ENCODE peak calls at places on chromosomes 4 and X, in six cellular contexts. F is suprapubic skin, N is cardiac muscle cell, Y is H9, B is body of pancreas, L is neural progenitor cell. X is an unnamed sample.

GRCh38 chr4:125323547-125324100 is 8.9 kb downstream of the FAT4 start:
- DNase-seq in Y (no peak), N (peak), F (no peak), B (peak), L (peak), X (no peak)

GRCh38 chr4:182307746-182308145 is 64.5 kb downstream of the TENM3 start:
- DNase-seq in B (peak), F (no peak), L (no peak), N (no peak), Y (no peak), X (no peak)

GRCh38 chr4:142550955-142551354 is 295.1 kb downstream of the INPP4B start:
- DNase-seq in Y (no peak), B (no peak), L (no peak), F (no peak), N (no peak), X (no peak)

GRCh38 chr4:183422962-183423653 is 21.3 kb upstream of the CDKN2AIP start:
- DNase-seq in F (no peak), N (no peak), L (no peak), Y (peak), B (no peak), X (no peak)

GRCh38 chrX:71181558-71181909 is 36.9 kb downstream of the NLGN3 start:
- DNase-seq in B (peak), N (peak), F (no peak), L (peak), Y (peak), X (no peak)

GRCh38 chrX:130108647-130109428 is 1.5 kb downstream of the ELF4 start:
- DNase-seq in L (no peak), F (no peak), Y (no peak), N (no peak), B (no peak), X (peak)

GRCh38 chr4:174314770-174315169 is 31.1 kb downstream of the CEP44 start:
- DNase-seq in Y (peak), L (no peak), B (no peak), N (no peak), F (no peak), X (no peak)

GRCh38 chrX:65195621-65196020 is 219.4 kb upstream of the ZC4H2 start:
- DNase-seq in B (no peak), Y (no peak), F (no peak), N (no peak), L (no peak), X (no peak)

GRCh38 chr4:43423276-43423675 is 530.8 kb downstream of the GRXCR1 start:
- DNase-seq in N (no peak), B (no peak), L (no peak), Y (no peak), F (no peak), X (no peak)

GRCh38 chr4:111433436-111433835 is 711.8 kb upstream of the FAM241A start:
- DNase-seq in L (no peak), Y (no peak), F (no peak), N (no peak), B (no peak), X (no peak)

GRCh38 chr4:122221322-122221721 is 69.2 kb downstream of the BLTP1 start:
- DNase-seq in Y (no peak), F (no peak), B (no peak), L (no peak), N (no peak), X (no peak)

GRCh38 chrX:43949669-43950068 is 23.5 kb downstream of the NDP start:
- DNase-seq in F (no peak), B (peak), Y (peak), N (peak), L (peak), X (peak)

GRCh38 chr4:186932196-186932595 is 208.5 kb upstream of the FAT1 start:
- DNase-seq in N (peak), B (no peak), L (peak), Y (no peak), F (no peak), X (no peak)

GRCh38 chr4:47674173-47674572 is 163.7 kb downstream of the CORIN start:
- DNase-seq in B (no peak), N (no peak), F (no peak), L (no peak), Y (no peak), X (no peak)

GRCh38 chr4:25162566-25162965 is 2.3 kb upstream of the SEPSECS start:
- DNase-seq in Y (no peak), B (no peak), L (no peak), N (no peak), F (no peak), X (no peak)

DNA sequence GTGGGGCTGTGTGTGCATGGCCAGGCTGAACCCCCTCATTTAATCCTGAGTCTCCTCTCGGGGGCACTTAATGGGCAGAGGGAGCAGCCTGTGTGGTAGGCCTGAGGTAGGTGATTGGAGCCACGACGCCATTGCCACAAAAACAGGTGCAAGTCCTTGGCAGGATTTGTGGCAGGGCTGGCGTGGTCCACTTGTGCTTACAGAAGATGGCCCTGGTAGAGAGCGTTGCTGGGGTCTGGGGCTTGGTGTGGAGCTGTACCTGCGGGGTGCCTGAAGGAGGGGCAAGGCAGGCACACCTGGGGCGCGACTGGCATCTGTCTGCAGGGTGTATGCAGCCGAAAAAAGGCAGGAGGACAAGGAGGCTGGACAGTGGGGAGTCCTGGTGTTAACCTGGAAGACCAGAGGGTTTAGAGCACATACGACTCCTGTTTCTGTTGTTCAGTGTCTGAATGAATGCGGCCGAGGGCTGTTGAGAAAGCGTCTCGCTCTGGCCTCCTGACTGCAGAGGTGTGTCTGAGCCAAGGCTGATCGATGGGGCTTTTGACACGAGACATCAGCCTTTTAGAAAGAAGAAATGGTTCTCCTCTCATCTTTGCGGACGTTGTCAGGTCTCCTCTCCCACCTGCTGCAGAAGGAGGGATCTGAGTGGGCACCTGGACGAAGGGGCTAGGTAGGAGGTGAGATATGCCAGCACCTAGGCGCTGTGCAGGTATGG is 52.0 kb downstream of the TBC1D14 start:
- DNase-seq in F (peak), Y (no peak), N (no peak), B (no peak), L (peak), X (no peak)
- H3K27ac ChIP-seq in F (no peak), Y (no peak), N (no peak), B (no peak), L (no peak), X (peak)

GRCh38 chr4:105471566-105472176 is 2.2 kb downstream of the PPA2 start:
- DNase-seq in L (peak), B (peak), N (peak), F (peak), Y (peak), X (peak)

GRCh38 chr4:105473340-105474109 is at the start of gene PPA2:
- DNase-seq in L (peak), F (peak), Y (peak), N (peak), B (peak), X (peak)

GRCh38 chr4:105472871-105473339 is 957 bp downstream of the PPA2 start:
- DNase-seq in N (no peak), B (no peak), F (no peak), Y (no peak), L (peak), X (no peak)

GRCh38 chr4:105474110-105474518 is 252 bp upstream of the PPA2 start:
- DNase-seq in B (no peak), F (peak), L (no peak), Y (peak), N (no peak), X (no peak)
- H3K27ac ChIP-seq in B (peak), F (peak), L (no peak), Y (no peak), N (no peak), X (peak)

GRCh38 chrX:10159069-10159468 is 2.3 kb downstream of the CLCN4 start:
- DNase-seq in B (no peak), Y (no peak), F (no peak), L (no peak), N (peak), X (peak)

GRCh38 chrX:10157032-10157341 is 212 bp downstream of the CLCN4 start:
- DNase-seq in B (no peak), Y (no peak), F (no peak), L (no peak), N (no peak), X (no peak)

GRCh38 chrX:10156199-10157031 is at the start of gene CLCN4:
- DNase-seq in F (no peak), L (peak), Y (peak), N (peak), B (peak), X (peak)

GRCh38 chrX:10158279-10158939 is 1.6 kb downstream of the CLCN4 start:
- DNase-seq in Y (peak), F (no peak), B (no peak), N (peak), L (peak), X (peak)

DNA sequence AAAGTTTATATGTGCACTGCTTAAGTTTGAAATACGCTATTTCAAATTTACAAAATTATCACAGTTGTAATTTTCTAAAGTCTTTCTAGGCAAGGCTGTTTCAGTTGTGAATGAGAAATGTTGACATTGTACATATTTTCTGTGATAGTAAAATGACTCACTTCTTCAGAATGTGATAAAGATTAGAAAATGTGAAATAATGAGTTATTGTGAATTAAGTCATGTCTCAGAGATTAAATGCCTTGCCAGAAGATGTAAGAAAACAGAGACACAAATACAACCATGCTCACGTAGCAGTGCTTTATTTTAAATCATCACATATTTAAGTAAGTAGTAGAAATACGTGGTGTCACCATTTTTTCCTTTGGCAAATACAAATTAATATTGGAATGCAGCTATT is 770 bp downstream of the CLCN4 start:
- DNase-seq in Y (no peak), N (no peak), F (no peak), B (no peak), L (no peak), X (no peak)
- H3K27ac ChIP-seq in Y (no peak), N (peak), F (no peak), B (peak), L (no peak), X (peak)

GRCh38 chrX:79078114-79078513 is 66.4 kb upstream of the GPR174 start:
- DNase-seq in N (no peak), Y (no peak), L (peak), B (no peak), F (no peak), X (no peak)
- H3K27ac ChIP-seq in N (no peak), Y (no peak), L (no peak), B (no peak), F (no peak), X (no peak)

X was measured in substantia nigra.